ENCODE peak calls at places on chromosomes 13 and 19, in nine cellular contexts. L is transverse colon, F is ovary, D is SK-N-SH, G is A549, C is stomach, W is tibial nerve, A is esophagus muscularis mucosa, Z is suprapubic skin. H is an unnamed sample.

GRCh38 chr13:104854698-104855097 is 1680.8 kb downstream of the EFNB2 start:
- DNase-seq in Z (no peak), W (no peak), D (no peak), C (no peak), G (no peak), F (no peak), L (no peak), A (no peak), H (no peak)

GRCh38 chr13:30119476-30119875 is 187.9 kb downstream of the KATNAL1 start:
- DNase-seq in G (no peak), C (no peak), L (peak), Z (no peak), D (no peak), F (no peak), W (no peak), A (no peak), H (no peak)

GRCh38 chr13:61024046-61024445 is 391.6 kb downstream of the PCDH20 start:
- DNase-seq in F (no peak), D (no peak), G (no peak), A (no peak), C (no peak), W (no peak), Z (no peak), L (no peak), H (no peak)

GRCh38 chr13:27868639-27869435 is 51.0 kb upstream of the PDX1 start:
- DNase-seq in G (peak), A (no peak), Z (no peak), F (no peak), L (no peak), W (no peak), D (no peak), C (no peak), H (no peak)

GRCh38 chr13:36385471-36385870 is 39.3 kb upstream of the SPART start:
- DNase-seq in A (no peak), W (no peak), Z (no peak), L (no peak), F (no peak), G (no peak), D (no peak), C (no peak), H (no peak)

GRCh38 chr13:43544011-43544410 is 242.8 kb downstream of the ENOX1 start:
- DNase-seq in G (peak), Z (no peak), F (no peak), L (no peak), W (no peak), C (no peak), A (no peak), D (no peak), H (peak)

GRCh38 chr19:30555075-30555787 is 183.0 kb downstream of the ZNF536 start:
- DNase-seq in F (no peak), A (no peak), G (no peak), C (no peak), L (no peak), W (no peak), D (peak), Z (no peak), H (no peak)

GRCh38 chr13:107376393-107377085 is 808.6 kb upstream of the ARGLU1 start:
- DNase-seq in Z (no peak), C (no peak), A (no peak), F (no peak), L (no peak), G (no peak), W (no peak), D (peak), H (no peak)

GRCh38 chr19:7681336-7682174 is 922 bp downstream of the TRAPPC5 start:
- DNase-seq in F (peak), L (peak), Z (peak), D (peak), G (peak), W (peak), C (peak), A (peak), H (peak)

GRCh38 chr19:10769533-10770491 is 51.9 kb downstream of the DNM2 start:
- DNase-seq in A (no peak), Z (no peak), G (peak), L (peak), W (peak), D (peak), C (peak), F (peak), H (peak)

GRCh38 chr13:50403311-50403710 is 388.1 kb downstream of the KCNRG start:
- DNase-seq in F (no peak), D (no peak), Z (no peak), L (no peak), W (no peak), A (no peak), C (peak), G (peak), H (no peak)

GRCh38 chr13:109207618-109208017 is 578.2 kb downstream of the MYO16 start:
- DNase-seq in G (no peak), C (no peak), L (no peak), A (no peak), D (no peak), W (no peak), F (no peak), Z (no peak), H (no peak)

GRCh38 chr13:24306632-24307031 is 2.7 kb upstream of the C1QTNF9 start:
- DNase-seq in Z (no peak), F (no peak), L (no peak), A (no peak), C (no peak), W (no peak), G (no peak), D (no peak), H (no peak)

GRCh38 chr13:28181413-28181812 is 43.1 kb downstream of the PAN3 start:
- DNase-seq in G (no peak), C (no peak), W (no peak), F (no peak), L (no peak), Z (no peak), A (no peak), D (no peak), H (no peak)

GRCh38 chr13:73984949-73985691 is 149.1 kb downstream of the KLF12 start:
- DNase-seq in G (no peak), D (no peak), F (no peak), W (no peak), Z (no peak), A (no peak), C (no peak), L (no peak), H (no peak)

GRCh38 chr13:99976502-99977115 is 5.0 kb upstream of the ZIC2 start:
- DNase-seq in C (no peak), A (no peak), F (no peak), G (no peak), Z (no peak), L (no peak), D (no peak), W (no peak), H (no peak)

GRCh38 chr19:32273483-32273882 is 71.9 kb upstream of the ZNF507 start:
- DNase-seq in G (no peak), W (no peak), C (no peak), A (no peak), Z (no peak), L (no peak), F (no peak), D (no peak), H (no peak)

GRCh38 chr13:27379694-27380596 is 44.5 kb upstream of the GTF3A start:
- DNase-seq in G (peak), A (no peak), C (peak), F (peak), W (peak), L (peak), Z (peak), D (peak), H (no peak)

GRCh38 chr19:31140717-31141116 is 208.5 kb downstream of the TSHZ3 start:
- DNase-seq in Z (no peak), G (peak), W (no peak), F (no peak), A (no peak), C (no peak), D (no peak), L (no peak), H (no peak)

GRCh38 chr19:10339380-10339960 is at the start of gene ICAM3:
- DNase-seq in L (peak), Z (no peak), G (no peak), D (no peak), C (peak), W (no peak), A (no peak), F (no peak), H (no peak)

GRCh38 chr19:55820037-55820436 is 11.8 kb downstream of the NLRP11 start:
- DNase-seq in F (no peak), C (no peak), Z (no peak), W (no peak), G (no peak), D (no peak), A (no peak), L (no peak), H (no peak)

GRCh38 chr13:76632388-76633044 is 253.7 kb downstream of the KCTD12 start:
- DNase-seq in A (no peak), D (no peak), L (no peak), C (no peak), G (no peak), W (no peak), F (no peak), Z (no peak), H (no peak)

GRCh38 chr13:52737900-52738299 is 1.7 kb downstream of the CNMD start:
- DNase-seq in A (no peak), L (no peak), W (no peak), Z (no peak), F (no peak), G (no peak), D (peak), C (no peak), H (no peak)

GRCh38 chr13:93226623-93227279 is at the start of gene GPC6:
- DNase-seq in Z (no peak), L (peak), D (peak), A (no peak), F (peak), W (peak), C (no peak), G (peak), H (peak)

GRCh38 chr13:110506859-110507566 is 54.5 kb downstream of the RAB20 start:
- DNase-seq in G (peak), C (peak), Z (no peak), A (no peak), W (peak), F (peak), D (no peak), L (peak), H (peak)
- H3K4me3 ChIP-seq in G (no peak), C (no peak), Z (no peak), A (no peak), W (no peak), F (no peak), D (no peak), L (no peak), H (no peak)

DNA sequence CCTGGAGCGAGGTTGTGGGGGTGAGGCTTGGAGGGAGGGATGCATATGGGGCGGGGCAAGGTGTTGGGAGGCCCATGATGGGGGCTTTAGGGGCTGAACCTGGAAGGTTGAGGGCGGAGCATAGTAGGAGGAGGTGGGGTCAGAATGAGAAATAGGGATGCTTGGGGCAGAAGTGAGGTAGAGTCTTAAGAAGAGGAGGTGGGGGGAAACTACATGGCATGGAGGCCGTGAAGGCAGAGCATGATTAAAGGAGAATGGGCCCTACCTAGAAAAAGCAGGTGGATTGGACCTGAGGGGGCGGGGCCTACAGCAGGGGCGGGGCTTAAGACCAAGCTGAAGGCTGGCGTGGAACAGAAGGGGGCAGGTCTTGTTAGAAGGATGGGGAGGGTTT is 789 bp downstream of the NR1H2 start:
- DNase-seq in W (no peak), Z (peak), D (peak), A (no peak), G (peak), F (peak), C (peak), L (peak), H (peak)
- TF ChIP-seq EP300 in W (no peak), Z (no peak), D (no peak), A (no peak), G (no peak), F (no peak), C (no peak), L (no peak), H (no peak)

DNA sequence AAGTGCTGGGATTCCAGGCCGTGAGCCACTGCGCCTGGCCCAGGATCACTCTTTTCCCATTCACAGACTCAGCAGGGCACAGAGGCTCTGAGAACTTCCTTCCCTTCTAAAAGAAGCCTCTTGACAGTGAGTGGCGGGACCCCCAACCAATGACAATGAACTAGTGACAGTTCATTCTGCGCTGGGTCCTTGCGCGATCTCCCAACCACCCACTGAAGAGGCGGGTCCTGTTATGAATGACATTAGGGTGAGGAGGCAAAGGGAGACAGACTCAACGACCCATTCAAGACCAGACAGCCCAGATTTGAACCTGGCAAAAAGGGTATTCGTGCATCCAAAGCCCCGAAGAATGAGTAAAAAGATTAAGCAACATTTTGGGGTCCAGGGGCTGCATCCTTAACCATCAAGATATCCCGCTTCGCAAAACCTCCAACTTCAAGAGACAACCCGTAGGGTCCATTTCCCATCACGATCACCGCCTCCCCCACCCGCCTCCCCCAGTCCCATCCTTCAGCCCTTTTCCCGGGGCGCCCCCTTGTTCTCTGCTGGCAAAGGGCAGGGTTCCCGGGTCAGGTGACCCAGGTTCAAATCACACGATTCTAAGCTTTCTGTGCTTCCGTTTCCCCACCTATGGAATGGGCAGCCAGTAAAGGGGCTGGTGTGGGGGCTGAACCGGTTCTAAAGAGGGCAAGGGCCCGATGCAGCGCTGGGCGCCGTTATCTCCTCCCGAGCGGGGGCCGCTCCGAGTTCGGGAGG is 719 bp downstream of the SUGP2 start:
- DNase-seq in D (peak), G (peak), A (peak), W (peak), Z (peak), F (peak), C (peak), L (peak), H (peak)
- TF ChIP-seq CTCF in D (peak), G (no peak), A (no peak), W (no peak), Z (no peak), F (no peak), C (no peak), L (no peak), H (no peak)

GRCh38 chr19:39405261-39405912 is 1.3 kb upstream of the ZFP36 start:
- DNase-seq in Z (no peak), F (peak), G (peak), A (no peak), L (no peak), D (no peak), W (no peak), C (no peak), H (no peak)
- H3K4me3 ChIP-seq in Z (peak), F (no peak), G (no peak), A (peak), L (no peak), D (no peak), W (peak), C (peak), H (peak)

GRCh38 chr13:42137856-42138537 is 89.5 kb downstream of the DGKH start:
- DNase-seq in D (no peak), L (no peak), G (no peak), F (no peak), W (no peak), Z (no peak), A (no peak), C (no peak), H (no peak)
- TF ChIP-seq EP300 in D (no peak), L (no peak), G (no peak), F (no peak), W (no peak), Z (no peak), A (no peak), C (no peak), H (no peak)

DNA sequence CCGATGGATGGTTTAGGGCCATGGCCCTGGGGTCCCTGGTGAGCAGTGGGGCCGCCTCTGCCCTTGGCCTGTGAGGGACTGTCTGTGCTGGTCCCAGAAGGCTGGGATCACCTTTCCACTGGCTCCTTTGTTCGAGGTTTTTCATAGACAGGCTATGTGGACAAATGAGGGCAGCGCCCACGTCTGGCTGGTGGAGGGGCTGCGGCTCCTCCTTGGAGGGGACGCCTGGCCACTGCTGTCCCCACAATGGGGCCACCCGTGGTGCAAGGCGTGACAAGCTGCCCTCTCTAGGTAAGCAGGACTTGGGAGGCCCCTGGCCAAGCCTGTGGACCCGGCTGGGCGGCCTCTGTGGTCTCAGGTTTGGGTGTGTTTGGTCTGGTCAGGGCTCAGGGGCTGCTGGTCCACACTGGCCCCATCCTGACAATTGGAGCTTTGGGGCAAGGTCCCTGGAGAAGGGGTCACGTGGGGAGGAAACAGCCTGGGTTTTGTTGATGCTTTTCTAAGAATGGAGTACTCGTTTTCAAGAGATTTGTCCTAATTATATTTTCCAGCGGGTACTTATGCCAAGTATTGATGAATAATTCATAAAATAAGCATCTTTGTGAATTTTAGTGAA is 33.3 kb downstream of the MCF2L start:
- DNase-seq in A (no peak), F (no peak), Z (no peak), G (no peak), D (peak), L (peak), C (no peak), W (no peak), H (no peak)
- TF ChIP-seq CTCF in A (no peak), F (no peak), Z (peak), G (no peak), D (peak), L (no peak), C (peak), W (no peak), H (no peak)

GRCh38 chr19:13401388-13401787 is 104.9 kb downstream of the CACNA1A start:
- DNase-seq in G (peak), D (no peak), F (no peak), W (no peak), L (no peak), C (no peak), A (no peak), Z (no peak), H (no peak)

GRCh38 chr19:13400296-13400695 is 106.0 kb downstream of the CACNA1A start:
- DNase-seq in C (no peak), L (no peak), W (no peak), F (no peak), A (no peak), D (no peak), Z (no peak), G (no peak), H (no peak)

GRCh38 chr19:13399746-13400145 is 106.5 kb downstream of the CACNA1A start:
- DNase-seq in G (no peak), W (no peak), A (no peak), F (no peak), D (no peak), C (no peak), L (no peak), Z (no peak), H (no peak)

GRCh38 chr19:13398182-13398581 is 108.1 kb downstream of the CACNA1A start:
- DNase-seq in F (no peak), C (no peak), D (no peak), L (no peak), W (no peak), Z (no peak), G (no peak), A (no peak), H (no peak)

DNA sequence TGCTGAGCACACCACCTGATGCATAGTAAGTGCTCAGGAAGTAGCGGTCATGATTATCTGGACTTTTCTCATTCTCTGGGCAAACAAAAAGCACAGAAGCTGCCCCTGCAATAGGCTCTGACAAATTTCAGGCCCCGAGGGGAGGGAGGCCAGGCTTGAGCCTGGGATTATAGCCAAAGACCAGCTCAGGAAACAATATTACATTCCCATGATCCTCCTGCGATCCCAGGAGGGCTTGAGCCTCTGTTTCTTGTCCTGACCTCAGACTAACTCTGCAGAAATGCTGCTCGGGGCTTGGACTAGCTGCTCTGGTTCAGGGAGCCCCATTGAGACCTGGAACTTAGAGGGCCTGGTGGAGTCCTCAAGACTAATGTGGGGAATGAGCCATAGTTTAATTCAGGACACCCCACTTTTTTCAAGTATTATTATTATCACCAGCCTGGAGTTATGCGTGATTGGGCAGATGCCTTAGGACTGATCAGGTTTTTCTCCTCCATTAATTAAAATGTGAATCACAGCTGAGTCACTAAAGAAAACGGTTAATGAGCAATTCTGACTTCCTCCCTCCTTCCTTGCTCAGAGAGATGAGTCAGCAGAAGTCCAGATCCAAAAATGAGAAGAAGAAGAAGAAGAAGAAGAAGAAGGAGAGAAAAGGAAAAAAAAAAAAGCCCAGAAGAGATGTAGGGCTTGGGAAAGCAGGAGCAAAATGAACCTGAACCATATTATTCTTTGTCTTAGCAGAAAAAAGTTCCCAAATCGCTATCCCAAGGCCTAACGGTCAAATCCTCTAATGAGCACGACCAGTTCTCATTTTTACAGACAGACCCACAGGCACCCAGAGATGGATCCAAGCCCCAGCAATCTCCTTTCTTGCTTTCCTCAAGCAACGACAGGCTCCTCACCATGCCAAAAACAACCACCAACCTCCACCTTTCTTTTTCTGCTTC is 107.2 kb downstream of the CACNA1A start:
- DNase-seq in A (no peak), L (no peak), D (no peak), W (no peak), G (peak), F (no peak), Z (no peak), C (no peak), H (no peak)
- H3K4me3 ChIP-seq in A (no peak), L (no peak), D (peak), W (no peak), G (no peak), F (no peak), Z (no peak), C (no peak), H (no peak)

GRCh38 chr19:51610576-51610975 is 19.6 kb downstream of the SIGLEC5 start:
- DNase-seq in C (no peak), Z (no peak), L (no peak), F (no peak), G (no peak), A (no peak), W (no peak), D (no peak), H (no peak)

GRCh38 chr19:51615991-51616390 is 14.2 kb downstream of the SIGLEC5 start:
- DNase-seq in A (no peak), D (no peak), C (no peak), W (no peak), F (no peak), L (no peak), G (no peak), Z (no peak), H (no peak)

DNA sequence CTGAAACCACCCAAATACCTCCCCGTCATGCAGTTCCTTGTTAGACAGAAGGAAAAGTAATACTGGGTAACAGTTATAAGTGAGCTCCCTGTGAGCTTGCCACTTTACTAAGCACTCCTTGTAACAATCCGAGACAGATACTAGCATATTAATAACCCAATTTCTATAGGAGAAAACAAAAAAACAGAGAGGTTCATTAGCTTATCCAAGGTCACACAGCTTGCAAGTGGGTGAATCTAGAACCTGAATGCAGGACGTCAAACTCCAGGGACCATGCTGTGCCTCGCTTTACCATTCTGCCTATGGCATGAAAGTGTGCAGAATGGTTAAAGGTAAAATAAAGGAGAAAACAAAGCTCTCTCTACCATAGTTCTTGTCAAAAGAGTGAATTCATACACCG is 15.4 kb downstream of the SIGLEC5 start:
- DNase-seq in W (no peak), D (no peak), C (no peak), G (no peak), L (no peak), Z (no peak), A (no peak), F (no peak), H (no peak)
- TF ChIP-seq EP300 in W (no peak), D (no peak), C (no peak), G (no peak), L (no peak), Z (no peak), A (no peak), F (no peak), H (no peak)